ENCODE peak calls at places on chromosomes 11 and 22, in five cellular contexts. C is HCT116, N is SK-N-SH, A is HepG2, O is K562. E is an unnamed sample.

GRCh38 chr11:67436459-67437081 is 912 bp downstream of the PTPRCAP start:
- DNase-seq in C (no peak), A (no peak), N (no peak), O (peak; percentile 85), E (no peak)

GRCh38 chr11:27524155-27524554 is 17.6 kb upstream of the LIN7C start:
- DNase-seq in O (peak; percentile 25), A (peak; percentile 41), N (peak; percentile 6), C (peak; percentile 35), E (no peak)

GRCh38 chr11:63939351-63939920 is 634 bp downstream of the NAA40 start:
- DNase-seq in N (no peak), A (no peak), C (no peak), O (peak; percentile 44), E (no peak)

GRCh38 chr11:44004452-44004833 is 43.3 kb upstream of the ACCSL start:
- DNase-seq in A (no peak), N (no peak), O (no peak), C (no peak), E (no peak)

GRCh38 chr22:41523464-41524221 is 20.6 kb downstream of the POLR3H start:
- DNase-seq in A (no peak), N (peak; percentile 26), C (no peak), O (peak; percentile 90), E (no peak)

GRCh38 chr22:30015846-30016245 is 64.4 kb upstream of the HORMAD2 start:
- DNase-seq in C (no peak), A (no peak), N (no peak), O (no peak), E (no peak)

GRCh38 chr22:46112405-46112804 is 37.9 kb upstream of the PPARA start:
- DNase-seq in N (no peak), O (no peak), A (no peak), C (no peak), E (no peak)

GRCh38 chr11:63922673-63923192 is 5.8 kb upstream of the RCOR2 start:
- DNase-seq in O (no peak), C (no peak), N (no peak), A (no peak), E (no peak)

GRCh38 chr11:6371825-6372224 is 18.4 kb upstream of the SMPD1 start:
- DNase-seq in N (no peak), A (no peak), C (no peak), O (no peak), E (no peak)

DNA sequence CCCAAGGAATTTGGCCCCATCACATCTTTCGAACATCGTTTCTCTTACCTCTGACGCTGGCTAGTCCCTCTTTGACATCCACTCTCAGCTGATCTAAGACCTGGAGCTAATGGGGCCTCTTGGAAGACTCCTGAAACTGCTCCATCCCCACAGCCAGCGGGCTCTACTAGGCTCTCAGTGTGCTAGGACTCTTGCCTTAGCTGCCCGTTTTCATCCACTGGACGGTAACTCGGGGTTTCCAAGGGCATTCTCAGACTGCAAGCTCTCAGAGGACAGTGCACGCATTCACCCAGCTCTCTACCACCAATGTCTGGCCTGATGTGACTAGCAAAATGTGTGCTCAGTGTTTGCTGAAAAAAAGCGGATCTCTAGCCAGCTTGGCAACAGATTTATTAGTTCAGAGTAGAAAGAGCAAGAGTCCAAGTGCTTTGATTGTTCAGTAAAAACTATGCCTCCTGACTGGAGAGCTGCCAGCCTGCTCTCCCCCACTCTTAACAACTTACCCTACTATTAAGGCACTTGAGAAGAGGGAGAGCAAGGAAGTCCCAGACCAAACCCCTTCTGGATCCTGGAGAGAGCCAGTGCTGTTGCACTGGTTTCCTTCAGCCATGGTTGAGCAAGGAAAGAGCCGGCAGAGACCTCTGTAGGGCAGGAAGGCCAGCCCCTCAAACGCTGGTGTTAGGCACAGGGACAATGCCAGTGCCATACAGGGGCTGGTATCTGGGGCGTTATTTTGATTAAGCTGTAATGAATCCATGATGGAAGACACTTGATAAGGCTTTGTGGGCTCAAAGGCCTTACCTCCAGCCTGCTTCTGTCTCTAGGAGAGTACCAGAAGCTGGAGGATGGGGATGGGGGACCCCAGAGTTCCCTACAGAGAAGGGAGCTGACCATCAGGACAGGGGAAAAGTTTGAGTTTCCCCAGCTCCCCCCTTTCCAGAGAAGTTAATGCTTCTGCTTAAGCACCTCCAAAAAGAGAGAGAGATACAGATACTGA is 9.2 kb downstream of the RELA start:
- DNase-seq in A (peak; percentile 88), N (no peak), O (no peak), C (no peak), E (no peak)
- TF ChIP-seq SIN3A in A (no peak), N (no peak), O (no peak), C (no peak), E (peak; percentile 1)

GRCh38 chr11:113506893-113507292 is 31.7 kb upstream of the DRD2 start:
- DNase-seq in O (no peak), N (no peak), A (no peak), C (no peak), E (no peak)
- TF ChIP-seq SIN3A in O (no peak), N (no peak), A (no peak), C (no peak), E (no peak)

GRCh38 chr11:76610371-76610770 is 60.2 kb downstream of the LRRC32 start:
- DNase-seq in C (no peak), A (no peak), O (no peak), N (peak; percentile 35), E (no peak)

GRCh38 chr11:76612226-76612625 is 58.3 kb downstream of the LRRC32 start:
- DNase-seq in O (no peak), A (no peak), N (no peak), C (no peak), E (no peak)

GRCh38 chr11:76609736-76610370 is 60.7 kb downstream of the LRRC32 start:
- DNase-seq in C (no peak), O (no peak), A (no peak), N (peak; percentile 5), E (no peak)

GRCh38 chr11:76613901-76614300 is 56.6 kb downstream of the LRRC32 start:
- DNase-seq in A (no peak), N (no peak), O (no peak), C (no peak), E (no peak)

DNA sequence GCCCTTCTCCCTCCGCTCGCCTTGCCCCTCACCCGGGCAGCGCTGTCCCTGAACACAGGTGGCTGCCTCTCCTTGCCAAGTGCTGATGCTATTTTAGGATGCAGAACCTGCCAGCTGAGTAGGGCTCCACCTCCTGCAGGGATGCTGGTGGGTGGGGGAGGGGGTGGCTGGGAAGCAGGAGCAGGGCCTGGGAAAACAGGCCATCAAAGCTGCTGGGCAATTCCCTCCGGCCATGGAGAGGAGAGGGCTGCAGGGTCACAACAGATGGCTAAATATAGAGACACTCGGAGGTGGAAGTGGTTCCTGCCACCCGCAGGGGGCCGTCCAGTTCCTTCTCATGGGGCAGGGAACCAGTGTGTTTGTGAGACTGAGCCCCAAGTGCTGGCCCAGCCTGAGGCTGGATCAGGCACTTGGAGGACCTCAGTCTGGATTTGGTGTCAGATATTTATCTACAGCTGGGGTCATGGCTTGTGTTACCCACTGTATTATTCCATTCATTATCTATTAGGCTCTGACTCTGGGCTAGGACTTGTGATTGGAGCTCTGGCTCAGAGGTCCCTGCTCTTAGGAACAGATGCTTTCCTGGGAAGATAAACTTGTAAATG is 59.6 kb downstream of the LRRC32 start:
- DNase-seq in O (peak; percentile 18), C (no peak), N (peak; percentile 84), A (no peak), E (no peak)
- TF ChIP-seq SIN3A in O (no peak), C (no peak), N (no peak), A (no peak), E (no peak)

DNA sequence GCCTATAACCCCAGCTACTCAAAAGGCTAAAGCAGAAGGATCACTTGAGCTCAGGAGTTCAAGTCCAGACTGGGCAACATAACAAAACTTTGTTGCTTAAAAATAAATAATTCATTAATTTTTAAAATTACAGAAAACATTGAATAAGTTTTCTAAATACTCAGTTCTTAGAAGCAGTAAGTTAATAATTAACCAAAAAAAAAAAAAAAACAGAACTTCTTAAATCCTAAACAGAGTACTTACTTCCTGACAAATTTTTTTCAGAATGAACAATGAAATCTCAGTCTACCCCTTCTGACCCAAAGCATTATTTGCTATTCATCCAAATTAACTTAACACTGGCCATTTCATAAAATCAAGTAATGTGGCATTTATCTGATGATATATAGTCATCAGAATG is 65.4 kb upstream of the ARHGAP32 start:
- DNase-seq in C (no peak), N (no peak), A (no peak), O (no peak), E (no peak)
- TF ChIP-seq SIN3A in C (no peak), N (no peak), A (no peak), O (no peak), E (no peak)

GRCh38 chr11:82865841-82866240 is 34.4 kb downstream of the PRCP start:
- DNase-seq in N (no peak), O (no peak), A (no peak), C (no peak), E (no peak)
- TF ChIP-seq SIN3A in N (no peak), O (no peak), A (no peak), C (no peak), E (no peak)